ENCODE peak calls at places on chromosome 14, in seven cellular contexts. D is AG08395, A is NCI-H1930, N is HTR-8/SVneo, Y is posterior vena cava, Z is RCC 7860, M is lung microvascular endothelial cell. S is an unnamed sample.

GRCh38 chr14:54025661-54026060 is 69.0 kb upstream of the BMP4 start:
- DNase-seq in D (no peak), A (no peak), N (peak; percentile 48), Y (no peak), Z (no peak), M (peak; percentile 62), S (no peak)

GRCh38 chr14:102579696-102580551 is 12.5 kb upstream of the RCOR1 start:
- DNase-seq in D (peak; percentile 85), A (no peak), N (no peak), Y (no peak), Z (peak; percentile 75), M (no peak), S (no peak)

GRCh38 chr14:91202234-91202974 is 42.1 kb downstream of the GPR68 start:
- DNase-seq in D (peak; percentile 25), A (no peak), N (no peak), Y (peak; percentile 91), Z (no peak), M (peak; percentile 78), S (no peak)

GRCh38 chr14:39469094-39469710 is 37.0 kb upstream of the FBXO33 start:
- DNase-seq in D (no peak), A (no peak), N (no peak), Y (no peak), Z (no peak), M (peak; percentile 19), S (no peak)

GRCh38 chr14:102759416-102759815 is 17.8 kb upstream of the TRAF3 start:
- DNase-seq in D (no peak), A (no peak), N (no peak), Y (no peak), Z (no peak), M (peak; percentile 56), S (no peak)

GRCh38 chr14:26389646-26390508 is 208.0 kb downstream of the NOVA1 start:
- DNase-seq in D (peak; percentile 28), A (no peak), N (no peak), Y (no peak), Z (no peak), M (peak; percentile 2), S (no peak)

GRCh38 chr14:23114669-23115491 is 4.2 kb downstream of the CEBPE start:
- DNase-seq in D (peak; percentile 98), A (no peak), N (peak; percentile 84), Y (peak; percentile 90), Z (peak; percentile 82), M (peak; percentile 87), S (no peak)

GRCh38 chr14:70718383-70719123 is 76.8 kb downstream of the TTC9 start:
- DNase-seq in D (no peak), A (no peak), N (no peak), Y (no peak), Z (no peak), M (no peak), S (no peak)

GRCh38 chr14:40463886-40464285 is 1031.7 kb upstream of the FBXO33 start:
- DNase-seq in D (no peak), A (no peak), N (no peak), Y (no peak), Z (no peak), M (no peak), S (no peak)

GRCh38 chr14:104723651-104724406 is at the start of gene ADSS1:
- DNase-seq in D (peak; percentile 87), A (peak; percentile 55), N (peak; percentile 76), Y (peak; percentile 92), Z (peak; percentile 27), M (peak; percentile 48), S (no peak)

GRCh38 chr14:99523661-99524050 is 42.4 kb downstream of the CCNK start:
- DNase-seq in D (no peak), A (no peak), N (no peak), Y (no peak), Z (no peak), M (no peak), S (no peak)

GRCh38 chr14:105184461-105184860 is 3.3 kb upstream of the NUDT14 start:
- DNase-seq in D (no peak), A (no peak), N (no peak), Y (no peak), Z (no peak), M (no peak), S (no peak)

GRCh38 chr14:32559595-32559994 is 230.5 kb downstream of the AKAP6 start:
- DNase-seq in D (no peak), A (no peak), N (no peak), Y (no peak), Z (no peak), M (no peak), S (no peak)

GRCh38 chr14:85308531-85309300 is 221.2 kb upstream of the FLRT2 start:
- DNase-seq in D (no peak), A (no peak), N (no peak), Y (no peak), Z (no peak), M (peak; percentile 82), S (no peak)

GRCh38 chr14:105155071-105155651 is 13.4 kb downstream of the JAG2 start:
- DNase-seq in D (no peak), A (no peak), N (no peak), Y (no peak), Z (no peak), M (no peak), S (peak; percentile 78)

GRCh38 chr14:75459099-75459741 is 31.4 kb downstream of the JDP2 start:
- DNase-seq in D (no peak), A (no peak), N (no peak), Y (no peak), Z (no peak), M (no peak), S (no peak)

GRCh38 chr14:101097109-101097793 is 193.7 kb upstream of the RTL1 start:
- DNase-seq in D (no peak), A (no peak), N (no peak), Y (no peak), Z (peak; percentile 7), M (no peak), S (no peak)

GRCh38 chr14:33307691-33308369 is 369.2 kb downstream of the NPAS3 start:
- DNase-seq in D (peak; percentile 89), A (no peak), N (no peak), Y (no peak), Z (no peak), M (peak; percentile 70), S (no peak)

GRCh38 chr14:67270354-67270753 is 29.1 kb downstream of the PALS1 start:
- DNase-seq in D (no peak), A (no peak), N (no peak), Y (no peak), Z (no peak), M (no peak), S (no peak)

GRCh38 chr14:102451064-102451352 is 58.6 kb downstream of the ANKRD9 start:
- DNase-seq in D (no peak), A (no peak), N (no peak), Y (no peak), Z (no peak), M (no peak), S (no peak)